ENCODE peak calls at places on chromosomes 3 and 15, in six cellular contexts. A is tibial nerve; W is CD8-positive, alpha-beta T cell; V is kidney; N is pancreas; G is naive thymus-derived CD4-positive, alpha-beta T cell. M is an unnamed sample.
A peak's percentile ranks its signal among the peaks of the same experiment; 100 is the strongest.

GRCh38 chr3:42846682-42847522 is 28.8 kb downstream of the CYP8B1 start:
- DNase-seq in G (peak; percentile 2), A (no peak), N (no peak), V (no peak), W (no peak), M (no peak)

GRCh38 chr15:83709246-83709645 is 55.3 kb downstream of the ADAMTSL3 start:
- DNase-seq in N (no peak), V (no peak), W (no peak), A (no peak), G (no peak), M (no peak)

GRCh38 chr15:76190767-76191538 is 120.3 kb downstream of the ETFA start:
- DNase-seq in G (peak; percentile 58), W (peak; percentile 78), V (peak; percentile 92), A (peak; percentile 68), N (peak; percentile 66), M (peak; percentile 78)

GRCh38 chr15:74428970-74429783 is 4.6 kb downstream of the SEMA7A start:
- DNase-seq in A (no peak), W (no peak), G (no peak), V (no peak), N (no peak), M (no peak)

GRCh38 chr3:138033202-138033691 is 23.3 kb downstream of the CLDN18 start:
- DNase-seq in W (no peak), N (no peak), G (no peak), A (no peak), V (no peak), M (no peak)

GRCh38 chr15:68536331-68537095 is 42.3 kb upstream of the CORO2B start:
- DNase-seq in V (no peak), A (no peak), W (no peak), G (no peak), N (no peak), M (no peak)

GRCh38 chr15:27623560-27624305 is 475.4 kb downstream of the OCA2 start:
- DNase-seq in A (no peak), W (no peak), V (no peak), N (no peak), G (no peak), M (no peak)

GRCh38 chr3:99783009-99783573 is 34.6 kb upstream of the CMSS1 start:
- DNase-seq in A (peak; percentile 21), N (no peak), W (no peak), G (no peak), V (no peak), M (no peak)

GRCh38 chr15:40549894-40550293 is 14.9 kb downstream of the CCDC32 start:
- DNase-seq in G (no peak), W (no peak), A (no peak), V (no peak), N (peak; percentile 60), M (no peak)

GRCh38 chr3:127226946-127227842 is 34.3 kb downstream of the PRR23E start:
- DNase-seq in V (no peak), W (no peak), G (no peak), N (no peak), A (no peak), M (no peak)

GRCh38 chr3:78540485-78540884 is 1227.3 kb downstream of the ROBO1 start:
- DNase-seq in G (no peak), N (no peak), A (no peak), V (no peak), W (no peak), M (no peak)

GRCh38 chr3:49273825-49274532 is 3.1 kb downstream of the C3orf62 start:
- DNase-seq in A (no peak), G (no peak), N (no peak), V (no peak), W (no peak), M (no peak)

GRCh38 chr15:68502398-68502901 is 70.5 kb upstream of the ITGA11 start:
- DNase-seq in A (no peak), W (no peak), V (no peak), N (no peak), G (no peak), M (no peak)

GRCh38 chr15:74383695-74384565 is 16.5 kb upstream of the CYP11A1 start:
- DNase-seq in V (peak; percentile 45), G (no peak), A (no peak), N (no peak), W (peak; percentile 64), M (no peak)

GRCh38 chr3:172106037-172106559 is 66.7 kb downstream of the FNDC3B start:
- DNase-seq in G (no peak), N (no peak), V (no peak), A (no peak), W (no peak), M (no peak)

GRCh38 chr15:71010997-71011396 is 104.3 kb upstream of the THSD4 start:
- DNase-seq in G (no peak), V (no peak), N (no peak), A (no peak), W (no peak), M (no peak)

GRCh38 chr15:65827065-65827464 is 35.0 kb upstream of the DENND4A start:
- DNase-seq in W (no peak), A (no peak), V (no peak), N (no peak), G (no peak), M (no peak)

GRCh38 chr15:50824507-50824906 is 59.0 kb upstream of the SPPL2A start:
- DNase-seq in G (no peak), V (no peak), N (no peak), W (no peak), A (no peak), M (no peak)

GRCh38 chr15:42083916-42084315 is 10.4 kb downstream of the PLA2G4D start:
- DNase-seq in V (no peak), W (no peak), A (no peak), N (no peak), G (no peak), M (no peak)

GRCh38 chr3:82824491-82824890 is 1063.0 kb upstream of the GBE1 start:
- DNase-seq in N (no peak), G (no peak), A (no peak), W (no peak), V (no peak), M (no peak)

GRCh38 chr3:140207541-140207940 is 272.6 kb downstream of the CLSTN2 start:
- DNase-seq in W (no peak), N (no peak), G (no peak), V (no peak), A (no peak), M (no peak)

GRCh38 chr15:69623521-69624513 is 171.2 kb downstream of the RPLP1 start:
- DNase-seq in A (no peak), N (no peak), W (peak; percentile 38), G (no peak), V (no peak), M (no peak)

GRCh38 chr15:68431037-68431791 is 749 bp downstream of the ITGA11 start:
- DNase-seq in W (peak; percentile 31), G (no peak), A (no peak), V (peak; percentile 84), N (no peak), M (no peak)

DNA sequence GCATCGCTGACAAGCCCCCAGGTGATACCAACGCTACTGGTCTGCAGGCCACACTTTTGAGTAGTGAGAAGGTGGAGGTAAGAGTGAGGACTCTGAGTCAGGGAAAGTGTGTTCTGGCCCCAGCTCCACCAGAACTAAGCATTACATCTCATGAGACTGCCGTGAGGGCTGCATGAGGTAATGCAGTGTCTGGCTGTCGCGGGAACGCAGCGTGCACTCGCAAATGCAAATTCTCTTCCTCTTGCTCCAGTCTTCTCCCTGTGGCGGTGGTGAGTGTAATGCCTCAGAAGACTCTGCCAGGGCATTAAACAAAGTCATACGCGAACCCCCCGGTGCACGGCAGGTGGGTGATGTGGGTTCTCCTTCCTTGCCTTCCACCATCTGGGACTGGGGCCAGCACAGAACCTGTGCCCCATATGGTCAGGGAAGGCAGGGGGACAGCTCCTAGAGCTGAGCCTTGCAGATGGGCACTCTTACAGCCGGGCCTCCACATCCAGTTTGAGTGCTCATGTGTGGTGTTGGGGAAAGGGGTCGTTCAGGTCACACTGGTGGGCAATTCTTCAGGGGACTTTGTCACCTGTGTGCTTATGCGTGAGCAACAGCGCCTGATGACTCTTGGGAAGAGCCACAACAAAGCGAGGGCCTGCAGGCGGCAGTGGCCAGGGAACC is 175.8 kb downstream of the XXYLT1 start:
- DNase-seq in G (no peak), N (no peak), W (no peak), V (peak; percentile 64), A (no peak), M (peak; percentile 33)
- H3K27ac ChIP-seq in G (no peak overlapping the region), N (no peak overlapping the region), W (no peak overlapping the region), V (no peak overlapping the region), A (no peak overlapping the region), M (no peak overlapping the region)

GRCh38 chr3:51933471-51934138 is 8.1 kb downstream of the RRP9 start:
- DNase-seq in W (peak; percentile 11), A (no peak), V (no peak), N (no peak), G (no peak), M (no peak)
- H3K4me3 ChIP-seq in W (no peak overlapping the region), A (no peak overlapping the region), V (no peak overlapping the region), N (no peak overlapping the region), G (no peak overlapping the region), M (no peak overlapping the region)

DNA sequence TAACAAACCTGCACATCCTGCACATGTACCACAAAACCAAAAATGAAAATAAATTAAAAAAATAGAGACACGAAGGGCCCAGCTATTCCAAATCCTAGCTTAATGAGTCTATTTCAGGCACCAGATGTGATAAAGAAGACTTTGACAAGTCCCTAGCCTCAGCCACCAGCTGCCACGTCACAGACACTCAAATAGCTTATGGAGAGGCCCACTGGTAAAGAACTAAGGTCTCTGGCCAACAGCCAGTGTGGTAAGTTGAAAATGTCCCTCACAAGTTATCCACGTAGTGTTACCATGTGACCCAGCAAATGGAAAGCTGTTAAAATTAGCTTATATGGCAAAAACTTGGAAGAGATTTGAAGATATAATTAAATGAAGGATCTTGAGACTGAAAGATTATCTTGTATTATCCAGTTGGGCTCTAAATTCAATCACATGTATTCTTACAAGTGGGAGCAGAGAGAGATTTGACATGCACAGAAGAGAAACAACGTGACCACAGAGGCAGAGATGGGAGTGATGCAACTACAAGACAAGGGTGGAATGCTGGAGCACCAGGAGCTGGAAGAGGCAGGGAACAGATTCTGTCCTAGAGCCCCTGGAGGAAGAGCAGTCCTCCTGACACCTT is 10.9 kb downstream of the ACSBG1 start:
- DNase-seq in G (no peak), A (no peak), W (no peak), V (no peak), N (no peak), M (no peak)
- H3K27ac ChIP-seq in G (no peak overlapping the region), A (no peak overlapping the region), W (no peak overlapping the region), V (no peak overlapping the region), N (no peak overlapping the region), M (no peak overlapping the region)

GRCh38 chr3:195801251-195802183 is 10.2 kb downstream of the MUC4 start:
- DNase-seq in A (no peak), W (no peak), N (no peak), G (no peak), V (no peak), M (no peak)

GRCh38 chr3:195803309-195803908 is 8.3 kb downstream of the MUC4 start:
- DNase-seq in A (no peak), G (no peak), N (no peak), V (no peak), W (no peak), M (peak; percentile 35)

GRCh38 chr3:195802261-195802701 is 9.4 kb downstream of the MUC4 start:
- DNase-seq in A (no peak), G (peak; percentile 49), W (peak; percentile 58), V (no peak), N (no peak), M (peak; percentile 30)

GRCh38 chr3:195805181-195805580 is 6.5 kb downstream of the MUC4 start:
- DNase-seq in A (no peak), G (no peak), W (no peak), N (no peak), V (peak; percentile 24), M (no peak)

GRCh38 chr3:195802795-195803194 is 8.9 kb downstream of the MUC4 start:
- DNase-seq in V (no peak), G (no peak), A (no peak), N (no peak), W (no peak), M (no peak)
- H3K4me3 ChIP-seq in V (peak overlapping the region; percentile 18), G (no peak overlapping the region), A (no peak overlapping the region), N (no peak overlapping the region), W (no peak overlapping the region), M (no peak overlapping the region)

M was measured in dorsolateral prefrontal cortex.